ENCODE peak calls at places on chromosomes 5 and 9, in nine cellular contexts. N is GM23338, Q is A549, F is HL-60, G is K562, V is Panc1, Y is HepG2, E is GM12878, S is SK-N-SH. W is an unnamed sample.

GRCh38 chr5:115419794-115420585 is 123.5 kb upstream of the CCDC112 start:
- DNase-seq in N (peak), Q (peak), F (peak), G (no peak), V (no peak), Y (no peak), E (no peak), S (no peak), W (peak)

GRCh38 chr5:131114754-131115153 is 50.3 kb downstream of the HINT1 start:
- DNase-seq in N (no peak), Q (no peak), F (no peak), G (no peak), V (no peak), Y (no peak), E (no peak), S (no peak), W (no peak)

GRCh38 chr9:124574944-124575343 is 67.7 kb upstream of the NR5A1 start:
- DNase-seq in N (no peak), Q (no peak), F (no peak), G (no peak), V (peak), Y (peak), E (no peak), S (no peak), W (peak)

GRCh38 chr5:19903611-19904010 is 84.4 kb downstream of the CDH18 start:
- DNase-seq in N (no peak), Q (no peak), F (no peak), G (no peak), V (no peak), Y (no peak), E (no peak), S (no peak), W (no peak)

GRCh38 chr9:125910286-125910685 is 163.1 kb downstream of the PBX3 start:
- DNase-seq in N (no peak), Q (no peak), F (no peak), G (no peak), V (no peak), Y (no peak), E (no peak), S (no peak), W (no peak)

GRCh38 chr5:79924936-79925893 is 65.8 kb downstream of the MTX3 start:
- DNase-seq in N (peak), Q (no peak), F (no peak), G (no peak), V (no peak), Y (no peak), E (no peak), S (no peak), W (no peak)

GRCh38 chr5:176888016-176888864 is 10.9 kb downstream of the HK3 start:
- DNase-seq in N (no peak), Q (no peak), F (no peak), G (no peak), V (no peak), Y (no peak), E (no peak), S (no peak), W (no peak)

GRCh38 chr9:79054500-79054899 is 517.3 kb upstream of the TLE4 start:
- DNase-seq in N (no peak), Q (no peak), F (no peak), G (no peak), V (no peak), Y (no peak), E (no peak), S (no peak), W (no peak)

GRCh38 chr5:179792612-179793469 is 945 bp upstream of the LTC4S start:
- DNase-seq in N (no peak), Q (no peak), F (peak), G (no peak), V (no peak), Y (no peak), E (no peak), S (no peak), W (no peak)

GRCh38 chr9:87615547-87616148 is 110.3 kb upstream of the CTSL start:
- DNase-seq in N (no peak), Q (no peak), F (no peak), G (no peak), V (no peak), Y (no peak), E (no peak), S (no peak), W (no peak)

GRCh38 chr5:146565764-146566163 is 49.8 kb upstream of the GPR151 start:
- DNase-seq in N (peak), Q (peak), F (peak), G (peak), V (no peak), Y (peak), E (no peak), S (peak), W (peak)

GRCh38 chr5:6626494-6626893 is 6.3 kb downstream of the NSUN2 start:
- DNase-seq in N (no peak), Q (no peak), F (no peak), G (no peak), V (no peak), Y (no peak), E (no peak), S (no peak), W (no peak)

GRCh38 chr5:60649288-60649917 is 50.6 kb downstream of the DEPDC1B start:
- DNase-seq in N (peak), Q (peak), F (peak), G (peak), V (peak), Y (peak), E (peak), S (peak), W (peak)

GRCh38 chr9:89519393-89519805 is 21.5 kb upstream of the SEMA4D start:
- DNase-seq in N (no peak), Q (no peak), F (no peak), G (no peak), V (no peak), Y (peak), E (no peak), S (no peak), W (peak)

DNA sequence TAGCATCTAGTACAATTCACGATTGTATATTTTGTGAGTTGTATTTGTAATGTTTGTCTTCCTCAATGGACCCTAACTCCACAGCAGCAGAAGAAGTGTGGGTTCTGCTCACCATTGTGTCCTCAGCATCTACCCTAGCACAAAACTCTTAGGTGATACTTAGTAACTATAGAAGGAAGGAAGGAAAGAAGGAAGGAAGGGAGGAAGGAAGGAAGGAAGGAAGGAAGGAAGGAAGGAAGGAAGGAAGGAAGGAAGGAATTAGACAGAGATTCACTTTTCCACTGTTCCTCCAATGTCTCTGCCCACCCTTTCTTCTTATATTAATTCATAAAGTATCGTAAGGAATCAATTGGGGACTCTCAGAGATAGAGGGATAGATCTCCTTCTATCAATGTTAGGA is 288.2 kb downstream of the NFIB start:
- DNase-seq in N (no peak), Q (no peak), F (no peak), G (no peak), V (no peak), Y (no peak), E (no peak), S (no peak), W (no peak)
- TF ChIP-seq REST in N (no peak), Q (no peak), F (no peak), G (no peak), V (no peak), Y (no peak), E (no peak), S (no peak), W (no peak)

GRCh38 chr9:127949827-127950512 is 12.3 kb upstream of the DPM2 start:
- DNase-seq in N (no peak), Q (no peak), F (no peak), G (no peak), V (no peak), Y (peak), E (no peak), S (no peak), W (no peak)

GRCh38 chr9:127947841-127948710 is 10.4 kb upstream of the DPM2 start:
- DNase-seq in N (no peak), Q (no peak), F (no peak), G (no peak), V (no peak), Y (no peak), E (no peak), S (no peak), W (no peak)

GRCh38 chr9:127953768-127954505 is 16.3 kb upstream of the DPM2 start:
- DNase-seq in N (no peak), Q (no peak), F (no peak), G (no peak), V (no peak), Y (no peak), E (no peak), S (no peak), W (no peak)

GRCh38 chr9:127946728-127947127 is 9.1 kb upstream of the DPM2 start:
- DNase-seq in N (no peak), Q (no peak), F (no peak), G (no peak), V (no peak), Y (peak), E (no peak), S (no peak), W (no peak)

DNA sequence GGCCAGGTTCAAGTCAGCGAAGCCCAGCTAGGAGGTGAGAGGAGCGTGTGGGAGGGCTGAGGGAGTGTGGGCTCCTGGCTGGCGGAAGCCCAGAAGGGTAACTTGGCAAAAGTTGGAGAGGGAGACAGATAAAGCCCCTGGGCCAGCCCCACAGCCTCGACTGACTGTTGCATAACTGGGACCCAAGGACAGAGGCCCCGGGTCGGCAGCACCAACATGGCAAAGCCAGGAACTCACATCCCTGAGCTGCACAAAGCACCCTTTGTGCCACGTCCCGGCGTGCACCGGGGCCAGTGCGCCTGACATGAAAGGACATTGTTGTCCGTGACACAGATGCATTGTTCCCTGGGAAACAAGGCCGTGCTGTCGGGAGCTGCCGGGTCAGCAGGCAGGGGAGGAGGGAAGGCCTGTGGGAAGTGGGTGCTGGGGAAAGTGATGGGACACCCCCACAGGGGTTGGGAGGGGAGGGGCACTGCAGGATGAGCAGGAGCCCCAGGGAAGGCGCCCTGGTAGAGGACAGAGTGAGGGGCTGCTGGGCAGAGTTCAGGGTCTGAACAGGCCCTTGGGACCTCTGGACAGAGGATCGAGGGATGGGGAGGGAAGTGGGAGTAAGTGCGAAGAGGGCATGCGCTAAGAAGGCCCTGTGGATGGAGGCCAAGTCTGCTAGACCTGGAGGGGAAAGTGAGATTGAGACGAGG is 13.0 kb upstream of the DPM2 start:
- DNase-seq in N (no peak), Q (no peak), F (no peak), G (no peak), V (no peak), Y (peak), E (no peak), S (no peak), W (no peak)
- TF ChIP-seq REST in N (no peak), Q (no peak), F (no peak), G (no peak), V (no peak), Y (no peak), E (no peak), S (no peak), W (no peak)

DNA sequence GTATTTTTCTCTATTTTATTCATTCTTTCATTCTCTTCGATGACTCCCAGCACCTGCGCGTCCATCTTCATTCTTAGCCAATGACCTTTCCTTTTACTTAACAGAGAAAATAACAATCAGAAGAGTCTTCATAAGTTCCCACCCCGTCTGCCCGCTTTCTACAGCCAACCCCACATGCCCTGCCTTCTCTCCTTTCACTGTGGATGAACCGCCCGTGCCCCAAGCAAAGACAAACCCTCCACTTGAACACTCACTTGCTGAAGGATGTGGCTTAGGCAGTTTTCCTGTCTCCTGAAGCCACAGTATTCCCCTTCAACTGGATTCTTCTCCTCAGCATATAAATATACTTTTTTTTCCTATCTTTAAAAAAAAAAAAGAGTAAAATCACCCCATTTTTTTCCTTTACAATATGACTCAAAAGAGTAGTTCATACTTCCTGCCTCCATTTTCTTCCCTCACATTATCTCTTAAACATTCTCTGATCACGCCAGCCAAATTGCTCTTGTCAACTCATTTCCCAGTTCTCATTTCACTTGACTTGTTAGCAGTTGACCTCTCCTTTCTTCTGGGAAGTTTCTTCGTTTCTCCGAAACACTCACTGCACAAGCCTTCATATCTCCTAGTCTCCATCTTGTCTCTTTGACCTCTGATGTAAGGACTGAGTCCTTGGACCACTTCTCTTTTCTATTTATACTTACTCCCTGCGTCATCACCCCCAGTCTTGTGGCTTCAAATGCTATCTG is 11.1 kb downstream of the NIPSNAP3B start:
- DNase-seq in N (no peak), Q (no peak), F (peak), G (peak), V (no peak), Y (no peak), E (peak), S (no peak), W (no peak)
- TF ChIP-seq REST in N (no peak), Q (no peak), F (no peak), G (no peak), V (no peak), Y (no peak), E (no peak), S (no peak), W (no peak)

GRCh38 chr5:175337680-175338079 is 106.3 kb downstream of the DRD1 start:
- DNase-seq in N (peak), Q (no peak), F (no peak), G (no peak), V (no peak), Y (no peak), E (no peak), S (no peak), W (no peak)
- TF ChIP-seq REST in N (no peak), Q (no peak), F (no peak), G (no peak), V (no peak), Y (no peak), E (no peak), S (no peak), W (no peak)

DNA sequence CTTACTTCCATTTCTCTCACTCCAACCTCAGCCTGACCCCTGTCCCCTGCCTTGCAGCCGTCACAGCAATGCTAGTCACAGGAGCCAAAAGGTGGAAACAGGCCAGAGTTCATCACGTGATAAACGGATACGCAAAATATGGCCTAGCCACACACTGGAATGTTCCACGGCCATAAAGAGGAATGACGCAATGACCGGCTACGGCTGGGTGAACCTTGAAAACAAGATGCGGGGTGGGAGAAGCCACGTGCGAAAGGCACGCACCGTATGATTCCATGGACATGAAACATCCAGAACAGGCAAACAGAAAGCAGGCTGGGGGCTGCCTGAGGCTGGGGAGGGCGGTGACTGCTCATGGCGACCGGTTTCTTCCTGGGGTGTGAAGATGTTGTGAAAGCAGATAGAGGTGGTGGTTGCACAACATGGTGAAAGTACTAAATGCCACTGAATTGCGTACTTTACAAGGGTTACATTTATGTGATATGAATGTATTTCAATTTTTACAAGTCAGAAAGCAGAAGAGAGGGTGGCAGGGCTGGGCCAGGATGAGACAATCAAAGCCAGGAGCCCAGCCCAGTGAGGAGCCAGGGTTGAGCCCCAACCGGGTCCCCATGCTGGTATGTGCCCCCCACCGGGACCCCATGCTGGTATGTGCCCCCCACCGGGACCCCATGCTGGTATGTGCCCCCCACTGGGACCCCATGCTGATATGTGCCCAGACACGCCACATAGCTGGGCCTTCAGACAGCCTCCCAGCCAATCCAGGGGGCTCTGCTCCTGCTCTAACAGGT is 117.8 kb upstream of the SARDH start:
- DNase-seq in N (no peak), Q (no peak), F (peak), G (no peak), V (no peak), Y (peak), E (no peak), S (no peak), W (no peak)
- TF ChIP-seq REST in N (no peak), Q (no peak), F (no peak), G (no peak), V (no peak), Y (no peak), E (no peak), S (no peak), W (no peak)